ENCODE peak calls at places on chromosomes 7 and 10, in eight cellular contexts. One of them, this sample, is unnamed.

GRCh38 chr10:92681306-92681823 is 8.4 kb upstream of the HHEX start:
- DNase-seq in gastrocnemius medialis: no peak
- DNase-seq in A549: no peak
- DNase-seq in tibial nerve: no peak
- DNase-seq in upper lobe of left lung: no peak
- DNase-seq in transverse colon: no peak
- DNase-seq in uterus: no peak
- DNase-seq in prostate gland: no peak
- DNase-seq in this sample: no peak

GRCh38 chr7:519974-520458 is 370 bp upstream of the PDGFA start:
- DNase-seq in gastrocnemius medialis: peak
- DNase-seq in tibial nerve: no peak
- DNase-seq in transverse colon: peak
- DNase-seq in upper lobe of left lung: peak
- DNase-seq in prostate gland: no peak
- DNase-seq in uterus: peak
- DNase-seq in A549: peak
- DNase-seq in this sample: no peak

GRCh38 chr10:12949248-12949647 is 52.3 kb downstream of the CCDC3 start:
- DNase-seq in uterus: no peak
- DNase-seq in tibial nerve: no peak
- DNase-seq in A549: peak
- DNase-seq in gastrocnemius medialis: no peak
- DNase-seq in upper lobe of left lung: no peak
- DNase-seq in prostate gland: no peak
- DNase-seq in transverse colon: no peak
- DNase-seq in this sample: no peak

GRCh38 chr7:112079671-112080070 is 126.5 kb downstream of the DOCK4 start:
- DNase-seq in prostate gland: no peak
- DNase-seq in uterus: no peak
- DNase-seq in tibial nerve: no peak
- DNase-seq in upper lobe of left lung: no peak
- DNase-seq in A549: no peak
- DNase-seq in gastrocnemius medialis: no peak
- DNase-seq in transverse colon: no peak
- DNase-seq in this sample: no peak

GRCh38 chr7:156832195-156832877 is 60.6 kb downstream of the LMBR1 start:
- DNase-seq in gastrocnemius medialis: no peak
- DNase-seq in A549: no peak
- DNase-seq in transverse colon: no peak
- DNase-seq in prostate gland: no peak
- DNase-seq in uterus: no peak
- DNase-seq in tibial nerve: no peak
- DNase-seq in upper lobe of left lung: no peak
- DNase-seq in this sample: no peak

GRCh38 chr10:114413398-114413797 is 9.1 kb upstream of the AFAP1L2 start:
- DNase-seq in prostate gland: peak
- DNase-seq in uterus: no peak
- DNase-seq in transverse colon: no peak
- DNase-seq in gastrocnemius medialis: no peak
- DNase-seq in A549: peak
- DNase-seq in tibial nerve: no peak
- DNase-seq in upper lobe of left lung: no peak
- DNase-seq in this sample: peak

GRCh38 chr10:34341473-34341872 is 473.6 kb downstream of the PARD3 start:
- DNase-seq in prostate gland: no peak
- DNase-seq in transverse colon: no peak
- DNase-seq in uterus: peak
- DNase-seq in upper lobe of left lung: no peak
- DNase-seq in A549: no peak
- DNase-seq in gastrocnemius medialis: no peak
- DNase-seq in tibial nerve: no peak
- DNase-seq in this sample: no peak

GRCh38 chr10:72080042-72081035 is 8.0 kb downstream of the SPOCK2 start:
- DNase-seq in uterus: no peak
- DNase-seq in A549: peak
- DNase-seq in upper lobe of left lung: no peak
- DNase-seq in tibial nerve: no peak
- DNase-seq in gastrocnemius medialis: no peak
- DNase-seq in transverse colon: no peak
- DNase-seq in prostate gland: no peak
- DNase-seq in this sample: no peak

GRCh38 chr10:34190594-34190993 is 624.5 kb downstream of the PARD3 start:
- DNase-seq in transverse colon: no peak
- DNase-seq in gastrocnemius medialis: no peak
- DNase-seq in prostate gland: no peak
- DNase-seq in upper lobe of left lung: no peak
- DNase-seq in A549: no peak
- DNase-seq in tibial nerve: no peak
- DNase-seq in uterus: no peak
- DNase-seq in this sample: no peak

GRCh38 chr7:70426249-70426880 is 705.6 kb upstream of the GALNT17 start:
- DNase-seq in transverse colon: no peak
- DNase-seq in uterus: no peak
- DNase-seq in upper lobe of left lung: no peak
- DNase-seq in gastrocnemius medialis: no peak
- DNase-seq in prostate gland: no peak
- DNase-seq in tibial nerve: no peak
- DNase-seq in A549: no peak
- DNase-seq in this sample: no peak

GRCh38 chr7:129751916-129752315 is 140.4 kb downstream of the NRF1 start:
- DNase-seq in upper lobe of left lung: no peak
- DNase-seq in gastrocnemius medialis: no peak
- DNase-seq in A549: no peak
- DNase-seq in uterus: no peak
- DNase-seq in transverse colon: no peak
- DNase-seq in prostate gland: no peak
- DNase-seq in tibial nerve: no peak
- DNase-seq in this sample: no peak

GRCh38 chr10:71780161-71780560 is 6.8 kb upstream of the VSIR start:
- DNase-seq in transverse colon: no peak
- DNase-seq in gastrocnemius medialis: no peak
- DNase-seq in upper lobe of left lung: no peak
- DNase-seq in A549: no peak
- DNase-seq in prostate gland: no peak
- DNase-seq in tibial nerve: no peak
- DNase-seq in uterus: no peak
- DNase-seq in this sample: no peak

GRCh38 chr7:31051598-31052503 is at the start of gene ADCYAP1R1:
- DNase-seq in tibial nerve: no peak
- DNase-seq in upper lobe of left lung: peak
- DNase-seq in A549: no peak
- DNase-seq in uterus: peak
- DNase-seq in transverse colon: no peak
- DNase-seq in gastrocnemius medialis: no peak
- DNase-seq in prostate gland: no peak
- DNase-seq in this sample: no peak

GRCh38 chr7:39882148-39882784 is 67.8 kb upstream of the CDK13 start:
- DNase-seq in A549: no peak
- DNase-seq in prostate gland: no peak
- DNase-seq in gastrocnemius medialis: no peak
- DNase-seq in upper lobe of left lung: no peak
- DNase-seq in tibial nerve: no peak
- DNase-seq in transverse colon: no peak
- DNase-seq in uterus: no peak
- DNase-seq in this sample: no peak

GRCh38 chr7:72335561-72336381 is 76.4 kb downstream of the CALN1 start:
- DNase-seq in tibial nerve: no peak
- DNase-seq in transverse colon: no peak
- DNase-seq in uterus: no peak
- DNase-seq in A549: no peak
- DNase-seq in prostate gland: no peak
- DNase-seq in gastrocnemius medialis: no peak
- DNase-seq in upper lobe of left lung: peak
- DNase-seq in this sample: no peak

GRCh38 chr7:130112078-130112477 is 41.7 kb downstream of the KLHDC10 start:
- DNase-seq in tibial nerve: no peak
- DNase-seq in gastrocnemius medialis: no peak
- DNase-seq in uterus: no peak
- DNase-seq in A549: no peak
- DNase-seq in prostate gland: no peak
- DNase-seq in upper lobe of left lung: no peak
- DNase-seq in transverse colon: no peak
- DNase-seq in this sample: no peak

GRCh38 chr7:153087498-153087897 is 327.9 kb downstream of the ACTR3B start:
- DNase-seq in A549: no peak
- DNase-seq in upper lobe of left lung: no peak
- DNase-seq in prostate gland: no peak
- DNase-seq in gastrocnemius medialis: no peak
- DNase-seq in tibial nerve: no peak
- DNase-seq in transverse colon: no peak
- DNase-seq in uterus: no peak
- DNase-seq in this sample: no peak

GRCh38 chr10:101351477-101351876 is 2.5 kb upstream of the BTRC start:
- DNase-seq in A549: no peak
- DNase-seq in uterus: no peak
- DNase-seq in tibial nerve: no peak
- DNase-seq in transverse colon: no peak
- DNase-seq in prostate gland: no peak
- DNase-seq in upper lobe of left lung: no peak
- DNase-seq in gastrocnemius medialis: no peak
- DNase-seq in this sample: no peak

GRCh38 chr10:101354584-101355070 is 662 bp downstream of the BTRC start:
- DNase-seq in prostate gland: no peak
- DNase-seq in transverse colon: no peak
- DNase-seq in uterus: no peak
- DNase-seq in upper lobe of left lung: no peak
- DNase-seq in gastrocnemius medialis: no peak
- DNase-seq in A549: no peak
- DNase-seq in tibial nerve: peak
- DNase-seq in this sample: no peak

GRCh38 chr10:101356132-101356531 is 2.2 kb downstream of the BTRC start:
- DNase-seq in tibial nerve: no peak
- DNase-seq in uterus: no peak
- DNase-seq in upper lobe of left lung: no peak
- DNase-seq in transverse colon: no peak
- DNase-seq in prostate gland: no peak
- DNase-seq in gastrocnemius medialis: no peak
- DNase-seq in A549: no peak
- DNase-seq in this sample: peak

GRCh38 chr10:101355307-101355706 is 1.3 kb downstream of the BTRC start:
- DNase-seq in uterus: no peak
- DNase-seq in A549: no peak
- DNase-seq in prostate gland: no peak
- DNase-seq in transverse colon: no peak
- DNase-seq in gastrocnemius medialis: no peak
- DNase-seq in tibial nerve: no peak
- DNase-seq in upper lobe of left lung: no peak
- DNase-seq in this sample: no peak

GRCh38 chr10:101353692-101354583 is at the start of gene BTRC:
- DNase-seq in A549: peak
- DNase-seq in prostate gland: peak
- DNase-seq in uterus: peak
- DNase-seq in transverse colon: peak
- DNase-seq in tibial nerve: peak
- DNase-seq in upper lobe of left lung: peak
- DNase-seq in gastrocnemius medialis: peak
- DNase-seq in this sample: peak
- TF ChIP-seq POLR2A in A549: peak
- TF ChIP-seq POLR2A in prostate gland: peak
- TF ChIP-seq POLR2A in uterus: peak
- TF ChIP-seq POLR2A in transverse colon: peak
- TF ChIP-seq POLR2A in tibial nerve: peak
- TF ChIP-seq POLR2A in upper lobe of left lung: no peak
- TF ChIP-seq POLR2A in gastrocnemius medialis: peak
- TF ChIP-seq POLR2A in this sample: no peak

GRCh38 chr7:50791921-50792341 is 9.2 kb upstream of the GRB10 start:
- DNase-seq in A549: peak
- DNase-seq in uterus: no peak
- DNase-seq in prostate gland: peak
- DNase-seq in tibial nerve: no peak
- DNase-seq in gastrocnemius medialis: no peak
- DNase-seq in upper lobe of left lung: no peak
- DNase-seq in transverse colon: no peak
- DNase-seq in this sample: no peak

GRCh38 chr7:50792342-50793114 is 9.8 kb upstream of the GRB10 start:
- DNase-seq in uterus: peak
- DNase-seq in upper lobe of left lung: peak
- DNase-seq in prostate gland: no peak
- DNase-seq in A549: peak
- DNase-seq in gastrocnemius medialis: peak
- DNase-seq in tibial nerve: peak
- DNase-seq in transverse colon: peak
- DNase-seq in this sample: no peak

GRCh38 chr7:50793947-50794570 is 11.4 kb upstream of the GRB10 start:
- DNase-seq in tibial nerve: no peak
- DNase-seq in gastrocnemius medialis: no peak
- DNase-seq in uterus: no peak
- DNase-seq in upper lobe of left lung: no peak
- DNase-seq in prostate gland: no peak
- DNase-seq in transverse colon: no peak
- DNase-seq in A549: no peak
- DNase-seq in this sample: no peak

GRCh38 chr7:50793115-50793946 is 10.6 kb upstream of the GRB10 start:
- DNase-seq in prostate gland: peak
- DNase-seq in gastrocnemius medialis: peak
- DNase-seq in transverse colon: peak
- DNase-seq in uterus: peak
- DNase-seq in tibial nerve: peak
- DNase-seq in upper lobe of left lung: peak
- DNase-seq in A549: peak
- DNase-seq in this sample: no peak

GRCh38 chr7:50791363-50791762 is 8.7 kb upstream of the GRB10 start:
- DNase-seq in prostate gland: no peak
- DNase-seq in upper lobe of left lung: no peak
- DNase-seq in A549: no peak
- DNase-seq in gastrocnemius medialis: no peak
- DNase-seq in tibial nerve: no peak
- DNase-seq in transverse colon: no peak
- DNase-seq in uterus: no peak
- DNase-seq in this sample: no peak
- H3K4me3 ChIP-seq in prostate gland: peak
- H3K4me3 ChIP-seq in upper lobe of left lung: peak
- H3K4me3 ChIP-seq in A549: peak
- H3K4me3 ChIP-seq in gastrocnemius medialis: peak
- H3K4me3 ChIP-seq in tibial nerve: peak
- H3K4me3 ChIP-seq in transverse colon: no peak
- H3K4me3 ChIP-seq in uterus: no peak
- H3K4me3 ChIP-seq in this sample: no peak

GRCh38 chr10:683448-684071 is 5.9 kb downstream of the DIP2C start:
- DNase-seq in A549: peak
- DNase-seq in transverse colon: no peak
- DNase-seq in upper lobe of left lung: peak
- DNase-seq in uterus: peak
- DNase-seq in prostate gland: no peak
- DNase-seq in gastrocnemius medialis: peak
- DNase-seq in tibial nerve: no peak
- DNase-seq in this sample: no peak
- TF ChIP-seq POLR2A in A549: peak
- TF ChIP-seq POLR2A in transverse colon: no peak
- TF ChIP-seq POLR2A in upper lobe of left lung: no peak
- TF ChIP-seq POLR2A in uterus: no peak
- TF ChIP-seq POLR2A in prostate gland: no peak
- TF ChIP-seq POLR2A in gastrocnemius medialis: peak
- TF ChIP-seq POLR2A in tibial nerve: no peak
- TF ChIP-seq POLR2A in this sample: no peak

DNA sequence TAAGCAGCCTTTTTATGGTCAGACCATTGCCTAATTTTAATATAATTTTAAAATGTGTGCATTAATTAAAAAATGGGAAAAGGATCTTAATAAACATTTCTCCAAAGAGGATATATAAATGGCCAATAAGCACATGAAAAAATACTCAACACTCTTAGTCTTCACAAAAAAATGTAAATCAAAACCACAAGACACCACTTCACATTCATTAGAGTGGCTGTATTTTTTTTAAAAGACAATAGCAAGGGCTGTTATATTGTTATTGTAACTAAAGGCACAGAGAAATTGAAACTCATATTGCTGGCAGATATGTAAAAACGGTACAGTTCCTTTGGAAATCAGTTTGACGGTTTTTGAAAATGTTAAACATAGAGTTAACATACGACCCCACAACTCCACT is 3.2 kb upstream of the CROT start:
- DNase-seq in prostate gland: no peak
- DNase-seq in gastrocnemius medialis: no peak
- DNase-seq in A549: no peak
- DNase-seq in tibial nerve: no peak
- DNase-seq in upper lobe of left lung: no peak
- DNase-seq in transverse colon: no peak
- DNase-seq in uterus: no peak
- DNase-seq in this sample: no peak
- H3K4me3 ChIP-seq in prostate gland: no peak
- H3K4me3 ChIP-seq in gastrocnemius medialis: no peak
- H3K4me3 ChIP-seq in A549: no peak
- H3K4me3 ChIP-seq in tibial nerve: no peak
- H3K4me3 ChIP-seq in upper lobe of left lung: no peak
- H3K4me3 ChIP-seq in transverse colon: no peak
- H3K4me3 ChIP-seq in uterus: no peak
- H3K4me3 ChIP-seq in this sample: no peak

This sample was measured in lower leg skin.